ENCODE peak calls at places on chromosomes 5 and 9, in eight cellular contexts. F is breast epithelium, I is tibial artery, D is heart right ventricle, O is neural progenitor cell, A is GM23338, H is right atrium auricular region, J is psoas muscle. U is an unnamed sample.
A peak's percentile ranks its signal among the peaks of the same experiment; 100 is the strongest.

GRCh38 chr5:157245477-157245876 is 20.4 kb upstream of the CYFIP2 start:
- DNase-seq in F (no peak), I (no peak), D (no peak), O (peak; percentile 17), A (peak; percentile 49), H (no peak), J (no peak), U (no peak)

GRCh38 chr9:89605181-89606048 is 603 bp downstream of the GADD45G start:
- DNase-seq in F (peak; percentile 64), I (peak; percentile 61), D (peak; percentile 59), O (peak; percentile 62), A (peak; percentile 68), H (peak; percentile 84), J (peak; percentile 68), U (peak; percentile 69)

GRCh38 chr5:150144211-150144801 is 11.3 kb downstream of the PDGFRB start:
- DNase-seq in F (no peak), I (peak; percentile 74), D (peak; percentile 92), O (no peak), A (peak; percentile 33), H (peak; percentile 78), J (peak; percentile 57), U (peak; percentile 77)

GRCh38 chr5:87190041-87190440 is 77.6 kb upstream of the RASA1 start:
- DNase-seq in F (no peak), I (no peak), D (no peak), O (no peak), A (no peak), H (no peak), J (no peak), U (no peak)

GRCh38 chr9:84932915-84933527 is 263.5 kb downstream of the NTRK2 start:
- DNase-seq in F (no peak), I (no peak), D (no peak), O (no peak), A (peak; percentile 63), H (no peak), J (no peak), U (no peak)

GRCh38 chr5:16899171-16899570 is 36.9 kb downstream of the MYO10 start:
- DNase-seq in F (no peak), I (no peak), D (no peak), O (no peak), A (no peak), H (no peak), J (no peak), U (no peak)

GRCh38 chr5:89930591-89931383 is 478.8 kb downstream of the CETN3 start:
- DNase-seq in F (no peak), I (no peak), D (no peak), O (no peak), A (no peak), H (no peak), J (no peak), U (no peak)

GRCh38 chr9:94160594-94161501 is 76.6 kb downstream of the PTPDC1 start:
- DNase-seq in F (no peak), I (no peak), D (no peak), O (no peak), A (no peak), H (no peak), J (no peak), U (no peak)

GRCh38 chr9:69131682-69132081 is 42.4 kb upstream of the TJP2 start:
- DNase-seq in F (no peak), I (peak; percentile 75), D (peak; percentile 3), O (no peak), A (no peak), H (no peak), J (peak; percentile 30), U (no peak)

GRCh38 chr9:93600504-93600903 is 24.1 kb downstream of the PHF2 start:
- DNase-seq in F (no peak), I (no peak), D (no peak), O (no peak), A (peak; percentile 52), H (peak; percentile 50), J (no peak), U (no peak)

GRCh38 chr9:84671651-84672467 is 2.3 kb downstream of the NTRK2 start:
- DNase-seq in F (no peak), I (no peak), D (no peak), O (no peak), A (no peak), H (no peak), J (no peak), U (no peak)

GRCh38 chr9:650362-650761 is 191.1 kb upstream of the DMRT1 start:
- DNase-seq in F (no peak), I (no peak), D (no peak), O (peak; percentile 23), A (peak; percentile 80), H (no peak), J (no peak), U (no peak)

GRCh38 chr9:2427016-2427891 is 194.3 kb upstream of the VLDLR start:
- DNase-seq in F (no peak), I (no peak), D (no peak), O (no peak), A (no peak), H (no peak), J (no peak), U (peak; percentile 56)

GRCh38 chr5:130324953-130325671 is 420.8 kb downstream of the CHSY3 start:
- DNase-seq in F (no peak), I (no peak), D (peak; percentile 8), O (no peak), A (no peak), H (no peak), J (no peak), U (no peak)

GRCh38 chr9:80030801-80031200 is 459.0 kb downstream of the TLE4 start:
- DNase-seq in F (no peak), I (no peak), D (no peak), O (no peak), A (no peak), H (no peak), J (no peak), U (no peak)

DNA sequence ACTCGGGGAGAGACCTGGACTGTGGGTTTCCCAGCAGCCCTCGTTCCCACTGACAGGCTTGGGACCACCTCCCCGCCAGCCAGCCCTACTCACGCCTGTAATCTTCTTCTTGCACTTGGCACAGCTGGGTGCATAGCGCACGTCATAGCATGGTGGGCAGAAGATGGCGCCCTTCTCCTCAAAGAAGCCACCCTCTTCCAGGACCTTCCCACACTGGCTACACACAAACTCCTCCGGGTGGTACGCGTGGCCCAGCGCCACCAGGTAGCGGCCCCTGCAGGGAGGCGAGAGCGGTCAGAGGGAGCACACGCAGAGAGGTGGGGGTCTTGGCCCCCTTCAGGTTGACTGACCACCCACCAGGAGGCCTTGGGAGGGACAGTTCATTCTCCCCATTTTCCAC is 9.4 kb downstream of the PDLIM7 start:
- DNase-seq in F (no peak), I (no peak), D (no peak), O (no peak), A (no peak), H (no peak), J (no peak), U (no peak)
- TF ChIP-seq CTCF in F (no peak), I (no peak), D (no peak), O (no peak), A (peak; percentile 49), H (no peak), J (no peak), U (no peak)

GRCh38 chr5:11903614-11904269 is 504 bp downstream of the CTNND2 start:
- DNase-seq in F (no peak), I (no peak), D (no peak), O (peak; percentile 90), A (peak; percentile 73), H (no peak), J (peak; percentile 10), U (no peak)
- H3K4me3 ChIP-seq in F (peak overlapping the region; percentile 70), I (no peak overlapping the region), D (peak overlapping the region; percentile 42), O (peak overlapping the region; percentile 84), A (peak overlapping the region; percentile 80), H (peak overlapping the region; percentile 60), J (no peak overlapping the region), U (peak overlapping the region; percentile 59)

GRCh38 chr9:12784461-12785250 is 9.8 kb downstream of the LURAP1L start:
- DNase-seq in F (peak; percentile 68), I (peak; percentile 67), D (no peak), O (no peak), A (no peak), H (peak; percentile 60), J (peak; percentile 33), U (no peak)

GRCh38 chr9:12781334-12781733 is 6.5 kb downstream of the LURAP1L start:
- DNase-seq in F (no peak), I (no peak), D (no peak), O (no peak), A (no peak), H (no peak), J (no peak), U (no peak)

GRCh38 chr9:12785251-12785880 is 10.5 kb downstream of the LURAP1L start:
- DNase-seq in F (no peak), I (peak; percentile 62), D (no peak), O (no peak), A (no peak), H (no peak), J (no peak), U (no peak)

GRCh38 chr9:12785941-12786340 is 11.1 kb downstream of the LURAP1L start:
- DNase-seq in F (no peak), I (no peak), D (no peak), O (no peak), A (no peak), H (no peak), J (no peak), U (no peak)

GRCh38 chr9:12783767-12784460 is 9.1 kb downstream of the LURAP1L start:
- DNase-seq in F (no peak), I (no peak), D (no peak), O (no peak), A (no peak), H (no peak), J (no peak), U (no peak)
- H3K27ac ChIP-seq in F (peak overlapping the region; percentile 92), I (peak overlapping the region; percentile 95), D (no peak overlapping the region), O (no peak overlapping the region), A (no peak overlapping the region), H (no peak overlapping the region), J (no peak overlapping the region), U (no peak overlapping the region)

DNA sequence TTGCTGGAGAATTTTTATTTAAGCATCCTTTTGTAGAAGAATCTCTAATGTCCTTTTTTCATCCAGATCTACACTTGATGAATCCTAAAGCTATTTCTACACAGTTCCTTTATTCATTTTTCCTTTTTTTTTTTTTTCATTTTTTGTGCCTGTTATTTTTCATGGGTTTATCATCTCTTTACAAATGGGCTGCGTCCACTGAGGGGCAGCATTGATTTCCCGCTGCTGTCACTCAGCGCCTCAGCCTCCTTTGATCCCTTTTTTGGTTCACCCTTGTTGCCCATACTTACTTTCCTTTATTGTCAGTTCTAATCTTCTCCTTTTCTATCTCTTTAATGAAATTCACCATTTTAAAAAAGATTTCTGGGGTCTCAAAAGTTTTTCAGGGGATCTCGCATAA is 5.7 kb upstream of the MSMP start:
- DNase-seq in F (no peak), I (no peak), D (no peak), O (no peak), A (no peak), H (no peak), J (no peak), U (no peak)
- TF ChIP-seq CTCF in F (no peak), I (no peak), D (no peak), O (no peak), A (peak; percentile 38), H (no peak), J (no peak), U (no peak)